ENCODE peak calls at places on chromosomes 1 and 21, in eight cellular contexts. U is activated CD4-positive, alpha-beta T cell treated with anti-CD3 and anti-CD28 coated beads for 36 hours; N is HTR-8/SVneo; P is heart right ventricle; E is lung; H is type B pancreatic cell; T is bronchial epithelial cell; I is stimulated activated CD4-positive, alpha-beta T cell treated with anti-CD3 and anti-CD28 coated beads, Interleukin-4, amount 100 ng/mL, for 48 hours. Q is an unnamed sample.

GRCh38 chr21:41579692-41580091 is 71.7 kb upstream of the TMPRSS2 start:
- DNase-seq in U (no peak), N (no peak), P (no peak), E (no peak), H (no peak), T (no peak), I (no peak), Q (no peak)

GRCh38 chr1:119159963-119160362 is 19.5 kb upstream of the WARS2 start:
- DNase-seq in U (no peak), N (no peak), P (no peak), E (no peak), H (no peak), T (no peak), I (no peak), Q (no peak)

GRCh38 chr1:184407816-184408510 is 21.1 kb downstream of the C1orf21 start:
- DNase-seq in U (no peak), N (no peak), P (no peak), E (no peak), H (no peak), T (peak), I (no peak), Q (no peak)

GRCh38 chr1:226601456-226601855 is 52.9 kb downstream of the STUM start:
- DNase-seq in U (no peak), N (no peak), P (no peak), E (no peak), H (no peak), T (no peak), I (no peak), Q (no peak)

GRCh38 chr21:42555756-42556438 is 42.2 kb downstream of the SLC37A1 start:
- DNase-seq in U (no peak), N (no peak), P (no peak), E (no peak), H (no peak), T (no peak), I (no peak), Q (no peak)

GRCh38 chr1:192949783-192950182 is 109.4 kb downstream of the UCHL5 start:
- DNase-seq in U (no peak), N (no peak), P (no peak), E (no peak), H (no peak), T (no peak), I (no peak), Q (no peak)

GRCh38 chr1:205810448-205811157 is 2.4 kb downstream of the SLC41A1 start:
- DNase-seq in U (no peak), N (no peak), P (no peak), E (no peak), H (no peak), T (no peak), I (no peak), Q (no peak)

GRCh38 chr1:241706257-241706656 is 54.2 kb downstream of the WDR64 start:
- DNase-seq in U (no peak), N (no peak), P (no peak), E (no peak), H (no peak), T (peak), I (no peak), Q (no peak)

GRCh38 chr1:10751160-10751559 is 45.3 kb downstream of the CASZ1 start:
- DNase-seq in U (no peak), N (no peak), P (no peak), E (no peak), H (no peak), T (no peak), I (no peak), Q (no peak)

GRCh38 chr21:23218667-23219066 is 2220.5 kb downstream of the NCAM2 start:
- DNase-seq in U (no peak), N (no peak), P (no peak), E (no peak), H (no peak), T (peak), I (no peak), Q (no peak)

GRCh38 chr1:160459056-160459455 is 58.7 kb downstream of the VANGL2 start:
- DNase-seq in U (no peak), N (no peak), P (no peak), E (no peak), H (no peak), T (no peak), I (no peak), Q (no peak)

Q was measured in K562.